ENCODE peak calls at places on chromosomes 13 and 19, in nine cellular contexts. H is left colon; N is pancreas; Y is stimulated activated CD8-positive, alpha-beta memory T cell treated with anti-CD3 and anti-CD28 coated beads, Interleukin-4, amount 100 ng/mL, for 48 hours; G is amniotic epithelial cell; S is Panc1; L is neural progenitor cell; J is SJSA1; P is mucosa of descending colon. A is an unnamed sample.

GRCh38 chr13:30746816-30747215 is 11.5 kb downstream of the ALOX5AP start:
- DNase-seq in Y (no peak), N (no peak), H (no peak), L (no peak), G (no peak), S (no peak), P (no peak), J (no peak), A (no peak)

GRCh38 chr19:19075126-19075525 is 11.3 kb downstream of the SLC25A42 start:
- DNase-seq in N (no peak), J (no peak), Y (no peak), H (no peak), G (no peak), L (no peak), P (no peak), S (no peak), A (no peak)

GRCh38 chr13:107251321-107251720 is 683.4 kb upstream of the ARGLU1 start:
- DNase-seq in L (no peak), H (no peak), N (no peak), P (no peak), G (peak), J (no peak), S (no peak), Y (no peak), A (no peak)

GRCh38 chr19:15859187-15859586 is 38.7 kb downstream of the CYP4F2 start:
- DNase-seq in G (no peak), P (no peak), H (no peak), J (no peak), S (no peak), N (no peak), Y (no peak), L (no peak), A (no peak)

GRCh38 chr19:4198467-4199126 is 16.1 kb downstream of the ANKRD24 start:
- DNase-seq in S (no peak), P (no peak), N (no peak), G (no peak), Y (no peak), L (no peak), J (no peak), H (no peak), A (no peak)

GRCh38 chr19:39223703-39224279 is 19.7 kb upstream of the SYCN start:
- DNase-seq in H (no peak), G (peak), Y (peak), L (peak), N (no peak), J (no peak), S (no peak), P (no peak), A (no peak)

GRCh38 chr13:20525144-20525600 is 485 bp downstream of the CRYL1 start:
- DNase-seq in S (no peak), Y (peak), H (peak), N (peak), P (peak), L (peak), J (no peak), G (no peak), A (peak)

GRCh38 chr19:49497047-49497789 is 984 bp downstream of the RPS11 start:
- DNase-seq in P (peak), N (no peak), H (peak), L (peak), S (no peak), G (peak), Y (peak), J (peak), A (peak)

GRCh38 chr19:39315933-39316332 is 4.7 kb downstream of the LRFN1 start:
- DNase-seq in S (no peak), J (no peak), G (no peak), N (no peak), Y (no peak), P (no peak), H (no peak), L (no peak), A (no peak)

GRCh38 chr19:6773323-6773931 is 919 bp downstream of the VAV1 start:
- DNase-seq in H (peak), Y (peak), L (no peak), J (no peak), N (no peak), G (no peak), P (peak), S (no peak), A (no peak)

GRCh38 chr19:18789883-18790565 is 1.1 kb downstream of the COMP start:
- DNase-seq in Y (peak), G (no peak), P (no peak), H (no peak), S (no peak), J (no peak), N (no peak), L (peak), A (peak)

GRCh38 chr13:44259045-44260042 is 114.3 kb upstream of the SERP2 start:
- DNase-seq in Y (peak), J (peak), L (no peak), N (no peak), S (no peak), H (peak), P (no peak), G (peak), A (no peak)

GRCh38 chr19:49553451-49554271 is 25.9 kb downstream of the RCN3 start:
- DNase-seq in P (peak), Y (peak), H (peak), N (peak), J (peak), L (no peak), G (peak), S (no peak), A (no peak)

A was measured in WERI-Rb-1.